ENCODE peak calls at places on chromosomes 4 and X, in four cellular contexts. Z is K562, K is mammary epithelial cell, S is GM23248. U is an unnamed sample.

GRCh38 chrX:97326456-97326855 is 442.7 kb downstream of the RPA4 start:
- DNase-seq in K (no peak), S (no peak), Z (no peak), U (no peak)

GRCh38 chr4:11183358-11183745 is 245.3 kb downstream of the HS3ST1 start:
- DNase-seq in K (no peak), S (no peak), Z (no peak), U (no peak)

GRCh38 chr4:169222768-169223167 is 48.0 kb downstream of the SH3RF1 start:
- DNase-seq in S (no peak), Z (no peak), K (no peak), U (peak; percentile 36)

GRCh38 chr4:177185151-177185550 is 124.5 kb upstream of the NEIL3 start:
- DNase-seq in S (peak; percentile 27), Z (no peak), K (peak; percentile 7), U (no peak)

GRCh38 chr4:102543529-102543928 is 42.4 kb downstream of the NFKB1 start:
- DNase-seq in K (peak; percentile 28), S (no peak), Z (no peak), U (no peak)

GRCh38 chrX:44344687-44345086 is 1.2 kb upstream of the EFHC2 start:
- DNase-seq in Z (peak; percentile 41), K (no peak), S (no peak), U (no peak)

GRCh38 chr4:137359691-137360315 is 172.5 kb downstream of the PCDH18 start:
- DNase-seq in K (no peak), Z (no peak), S (peak; percentile 64), U (peak; percentile 34)

GRCh38 chrX:151703487-151703886 is 8.2 kb downstream of the PRRG3 start:
- DNase-seq in Z (no peak), K (no peak), S (peak; percentile 34), U (no peak)

GRCh38 chr4:107248571-107248970 is 212.5 kb upstream of the DKK2 start:
- DNase-seq in Z (no peak), K (peak; percentile 15), S (peak; percentile 24), U (no peak)

GRCh38 chr4:71293705-71294104 is 45.1 kb upstream of the SLC4A4 start:
- DNase-seq in S (peak; percentile 84), K (peak; percentile 14), Z (no peak), U (no peak)

GRCh38 chrX:139204903-139205667 is 325.5 kb upstream of the F9 start:
- DNase-seq in K (peak; percentile 4), S (peak; percentile 63), Z (peak; percentile 51), U (peak; percentile 70)

GRCh38 chr4:26821677-26822503 is 38.8 kb upstream of the STIM2 start:
- DNase-seq in Z (no peak), K (no peak), S (peak; percentile 20), U (peak; percentile 49)

GRCh38 chr4:140666889-140667614 is 89.1 kb downstream of the TBC1D9 start:
- DNase-seq in S (no peak), K (no peak), Z (no peak), U (no peak)

DNA sequence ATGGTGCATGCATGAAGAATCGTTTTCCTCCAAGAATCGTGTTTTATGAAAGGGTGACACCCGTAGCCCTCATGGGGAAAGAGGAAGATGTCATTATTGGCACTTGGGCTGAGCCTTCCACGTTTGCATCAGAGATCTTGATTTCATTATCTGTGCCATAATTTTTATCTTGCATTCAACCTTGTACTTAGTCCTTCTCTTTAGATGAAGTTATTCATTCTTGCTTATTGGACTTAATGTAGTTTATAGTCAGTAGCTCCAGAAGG is 66.8 kb downstream of the GAB1 start:
- DNase-seq in K (no peak), S (no peak), Z (no peak), U (no peak)
- H3K27ac ChIP-seq in K (no peak overlapping the region), S (no peak overlapping the region), Z (no peak overlapping the region), U (no peak overlapping the region)

GRCh38 chr4:88814043-88814617 is 116.5 kb upstream of the NAP1L5 start:
- DNase-seq in K (no peak), Z (no peak), S (no peak), U (no peak)
- TF ChIP-seq EZH2 in K (no peak), Z (no peak), S (no peak), U (no peak)

DNA sequence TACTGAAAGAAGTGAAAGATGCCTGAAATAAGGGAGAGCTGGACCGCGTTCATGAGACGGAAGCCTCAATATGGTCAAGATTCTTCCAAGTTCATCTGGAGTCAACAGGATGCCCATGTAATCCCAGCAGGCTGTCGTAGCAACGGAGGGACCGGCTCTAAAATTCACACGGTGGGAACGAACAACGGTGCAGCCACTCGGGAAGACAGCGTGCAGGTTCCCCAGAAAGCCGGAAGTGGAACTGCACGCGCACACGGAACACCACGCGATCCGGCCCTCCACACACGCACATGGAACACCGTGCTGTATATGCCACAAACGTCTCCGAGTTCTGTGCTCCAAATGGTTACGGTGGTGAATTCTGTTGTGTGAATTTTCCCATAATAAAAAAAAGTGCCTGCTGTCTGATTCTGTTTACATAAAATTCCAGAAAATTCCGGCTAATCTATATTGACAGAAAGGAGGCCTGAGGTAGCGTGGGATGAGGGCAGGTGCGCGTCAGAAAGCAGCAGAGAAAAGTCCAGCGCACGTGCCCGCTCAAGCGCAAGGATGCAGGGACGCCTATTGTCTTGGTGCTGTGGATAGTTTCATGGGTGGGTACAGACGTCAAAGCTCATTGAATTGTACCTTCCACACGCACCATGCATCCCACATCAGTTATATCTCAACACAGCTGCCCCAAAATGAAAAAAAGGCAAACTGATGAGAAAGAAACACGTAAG is 31.2 kb downstream of the PPP2R3B start:
- DNase-seq in S (no peak), K (no peak), Z (no peak), U (no peak)
- H3K4me3 ChIP-seq in S (no peak overlapping the region), K (no peak overlapping the region), Z (no peak overlapping the region), U (no peak overlapping the region)

DNA sequence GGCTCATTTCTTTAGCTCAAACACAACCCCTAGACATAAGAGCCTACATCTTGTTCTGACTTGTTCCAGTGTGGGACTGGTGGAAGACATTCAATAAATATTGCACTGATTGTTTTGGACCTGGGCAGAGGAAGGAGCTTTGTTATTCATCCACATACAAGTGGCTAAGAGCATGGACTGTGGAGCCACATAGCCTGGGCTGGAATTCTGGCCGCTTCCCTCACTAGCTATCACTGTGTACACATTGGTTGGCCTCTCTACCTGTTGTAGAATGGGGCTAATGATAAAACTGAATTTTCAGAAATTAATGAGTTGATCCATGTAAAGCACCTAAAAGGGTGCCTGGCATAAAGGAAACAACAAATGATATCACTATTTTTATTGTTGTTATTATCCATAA is 80.0 kb downstream of the ZNF674 start:
- DNase-seq in K (peak; percentile 17), Z (no peak), S (no peak), U (no peak)
- H3K27ac ChIP-seq in K (no peak overlapping the region), Z (no peak overlapping the region), S (no peak overlapping the region), U (no peak overlapping the region)

DNA sequence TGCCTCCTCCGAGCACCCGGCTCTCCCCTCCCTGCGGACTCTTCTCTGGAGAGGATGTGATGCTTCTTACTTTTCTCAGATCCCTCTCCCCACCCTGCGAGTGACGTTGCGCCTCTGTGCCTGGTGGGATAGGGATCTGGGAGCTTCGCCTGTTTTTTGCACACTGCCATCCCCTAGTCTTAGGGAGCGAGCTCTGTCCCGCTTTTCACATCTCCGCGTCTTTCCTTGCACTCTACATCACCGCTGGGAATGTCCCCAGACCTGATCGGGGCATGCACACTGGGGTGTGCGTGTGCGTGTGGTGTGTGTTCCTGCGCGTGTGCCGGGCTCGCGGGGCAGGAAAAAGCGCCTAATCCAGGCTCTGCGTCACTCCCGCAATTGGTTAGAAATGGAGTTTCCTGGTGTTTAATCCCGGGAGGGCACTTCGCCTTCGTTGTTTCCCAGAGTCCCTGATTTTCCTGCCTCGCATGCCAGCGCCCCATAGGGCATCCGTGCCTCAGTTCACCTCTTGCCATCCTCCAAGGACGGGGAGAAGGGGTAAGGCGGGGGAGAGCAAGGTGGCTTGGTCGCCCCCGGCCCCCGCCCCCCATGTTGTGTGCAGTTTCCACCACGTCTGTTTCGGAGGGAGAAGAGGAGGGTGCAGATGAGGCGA is 909 bp upstream of the TBC1D1 start:
- DNase-seq in Z (no peak), K (no peak), S (peak; percentile 13), U (peak; percentile 18)
- TF ChIP-seq EZH2 in Z (no peak), K (peak; percentile 49), S (peak; percentile 4), U (no peak)

DNA sequence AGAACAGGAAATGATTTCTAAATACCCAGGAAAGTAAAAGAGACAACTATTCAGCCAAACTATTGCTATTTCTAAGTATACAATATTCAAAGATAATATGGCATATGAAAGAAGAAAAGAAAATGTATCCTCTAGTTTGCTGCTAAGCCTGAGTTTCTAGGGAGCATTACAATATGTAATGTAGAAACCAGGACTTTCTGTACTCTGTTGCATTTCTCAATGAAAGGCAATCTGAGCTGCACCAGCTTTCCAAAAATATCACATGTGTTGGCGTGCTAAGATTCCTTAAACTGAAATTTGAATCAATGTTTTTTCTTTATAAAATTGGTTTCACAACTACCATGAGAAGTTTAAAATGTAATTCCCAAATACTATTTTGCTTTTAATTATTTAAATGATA is 129.6 kb downstream of the ANK2 start:
- DNase-seq in K (no peak), Z (no peak), S (peak; percentile 19), U (no peak)
- H3K4me3 ChIP-seq in K (no peak overlapping the region), Z (no peak overlapping the region), S (no peak overlapping the region), U (no peak overlapping the region)

GRCh38 chr4:1360423-1361283 is 13.6 kb downstream of the UVSSA start:
- DNase-seq in Z (no peak), S (peak; percentile 69), K (no peak), U (no peak)
- H3K27ac ChIP-seq in Z (no peak overlapping the region), S (no peak overlapping the region), K (no peak overlapping the region), U (no peak overlapping the region)

DNA sequence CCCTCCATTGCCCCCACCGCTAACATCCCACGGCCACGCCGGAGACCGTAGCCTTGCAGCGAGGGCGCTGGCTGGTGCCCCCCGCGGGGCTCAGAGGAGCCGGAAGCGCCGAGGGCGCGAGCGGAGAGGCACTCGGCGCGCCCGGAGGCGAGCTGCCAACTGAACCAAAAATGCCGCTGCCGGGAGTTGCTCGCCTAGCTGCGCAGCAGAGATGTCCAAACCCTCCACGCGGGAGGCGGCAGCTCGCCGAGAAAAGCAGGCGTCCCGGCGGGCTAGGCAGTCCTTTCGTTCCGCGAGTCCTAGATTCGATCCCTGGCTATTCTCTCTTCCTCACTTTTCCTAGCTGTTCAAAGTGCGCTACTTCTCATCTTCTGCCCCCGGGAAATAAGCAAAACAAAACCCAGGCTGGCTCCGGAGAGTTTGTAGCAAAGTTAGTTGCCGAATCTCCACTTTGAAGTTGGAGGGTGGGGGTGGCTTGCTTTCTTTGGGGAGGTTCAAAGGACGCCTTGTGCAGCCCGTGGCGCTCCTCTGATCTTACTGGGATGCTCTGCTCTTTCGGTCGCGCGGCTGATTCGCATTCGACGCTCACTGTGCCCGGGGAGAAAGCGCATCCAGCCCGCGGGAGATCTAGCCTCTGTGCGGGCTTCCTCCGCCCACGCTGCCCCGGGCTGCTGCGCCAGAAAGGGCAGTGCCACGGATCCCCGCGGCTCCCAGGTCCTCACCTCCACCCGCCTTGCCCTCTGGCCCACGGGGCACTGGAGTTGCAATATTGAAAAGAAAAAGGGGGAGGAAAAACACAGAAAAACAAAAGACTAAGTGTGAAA is 677 bp downstream of the NKX6-1 start:
- DNase-seq in S (peak; percentile 67), K (peak; percentile 24), Z (no peak), U (peak; percentile 34)
- TF ChIP-seq EZH2 in S (peak; percentile 81), K (peak; percentile 97), Z (no peak), U (peak; percentile 76)

GRCh38 chrX:55908685-55909212 is 191.2 kb downstream of the RRAGB start:
- DNase-seq in S (peak; percentile 35), K (peak; percentile 20), Z (no peak), U (peak; percentile 25)
- H3K4me3 ChIP-seq in S (peak overlapping the region; percentile 93), K (peak overlapping the region; percentile 59), Z (peak overlapping the region; percentile 36), U (peak overlapping the region; percentile 41)